ENCODE peak calls at places on chromosomes 7 and 10, in four cellular contexts. W is PC-9, I is islet precursor cell, A is posterior cingulate gyrus. L is an unnamed sample.

GRCh38 chr10:74923556-74923955 is 97.2 kb downstream of the KAT6B start:
- DNase-seq in W (no peak), I (peak), A (no peak), L (no peak)

GRCh38 chr10:32163774-32164148 is 107.5 kb upstream of the KIF5B start:
- DNase-seq in W (no peak), I (no peak), A (peak), L (no peak)

GRCh38 chr10:30028452-30029045 is 30.8 kb downstream of the JCAD start:
- DNase-seq in W (no peak), I (no peak), A (no peak), L (no peak)

GRCh38 chr10:103758294-103758681 is 97.1 kb downstream of the SH3PXD2A start:
- DNase-seq in W (peak), I (no peak), A (peak), L (peak)

GRCh38 chr7:84674236-84674913 is 479.8 kb upstream of the SEMA3A start:
- DNase-seq in W (no peak), I (no peak), A (no peak), L (peak)

GRCh38 chr7:78510580-78511188 is 712.1 kb downstream of the PHTF2 start:
- DNase-seq in W (no peak), I (peak), A (no peak), L (peak)

GRCh38 chr10:112265745-112266144 is 17.5 kb upstream of the TECTB start:
- DNase-seq in W (no peak), I (no peak), A (no peak), L (no peak)

GRCh38 chr10:33841678-33842077 is 507.2 kb upstream of the NRP1 start:
- DNase-seq in W (no peak), I (no peak), A (no peak), L (no peak)

GRCh38 chr7:98878365-98879197 is at the start of gene TRRAP:
- DNase-seq in W (no peak), I (peak), A (peak), L (peak)

GRCh38 chr10:125355657-125356056 is 195.3 kb upstream of the CTBP2 start:
- DNase-seq in W (no peak), I (no peak), A (peak), L (no peak)

GRCh38 chr7:102077081-102077480 is 209.6 kb upstream of the SH2B2 start:
- DNase-seq in W (no peak), I (no peak), A (no peak), L (no peak)

L was measured in MCF 10A.